ENCODE peak calls at places on chromosomes 5 and 9, in four cellular contexts. N is uterus, Q is A549, F is H54. X is an unnamed sample.

GRCh38 chr9:72899734-72900477 is 52.9 kb downstream of the ALDH1A1 start:
- DNase-seq in N (no peak), F (no peak), Q (no peak), X (no peak)

GRCh38 chr9:76987594-76988200 is 31.8 kb upstream of the FOXB2 start:
- DNase-seq in N (peak; percentile 21), F (peak; percentile 61), Q (peak; percentile 38), X (no peak)

GRCh38 chr9:108865037-108865436 is 3.0 kb downstream of the ACTL7A start:
- DNase-seq in F (peak; percentile 48), N (no peak), Q (no peak), X (no peak)

GRCh38 chr5:136025900-136026299 is 2.9 kb upstream of the TGFBI start:
- DNase-seq in Q (no peak), F (no peak), N (peak; percentile 76), X (no peak)

GRCh38 chr5:553874-554273 is 29.6 kb upstream of the SLC9A3 start:
- DNase-seq in F (no peak), N (no peak), Q (peak; percentile 58), X (no peak)

GRCh38 chr9:81661339-81661738 is 28.0 kb downstream of the TLE1 start:
- DNase-seq in F (no peak), N (no peak), Q (no peak), X (no peak)

GRCh38 chr9:129173296-129174101 is 4.6 kb downstream of the IER5L start:
- DNase-seq in N (no peak), F (no peak), Q (no peak), X (peak; percentile 56)

GRCh38 chr9:16627967-16628366 is 242.5 kb downstream of the BNC2 start:
- DNase-seq in Q (no peak), F (peak; percentile 15), N (no peak), X (no peak)

GRCh38 chr9:101495810-101496209 is 37.8 kb upstream of the RNF20 start:
- DNase-seq in Q (no peak), F (no peak), N (no peak), X (no peak)

GRCh38 chr9:22454021-22454420 is 7.4 kb downstream of the DMRTA1 start:
- DNase-seq in Q (no peak), F (no peak), N (no peak), X (no peak)

GRCh38 chr9:88722753-88723152 is 187.8 kb downstream of the NXNL2 start:
- DNase-seq in N (no peak), Q (peak; percentile 16), F (no peak), X (no peak)

GRCh38 chr5:113119271-113119924 is 142.8 kb downstream of the DCP2 start:
- DNase-seq in F (no peak), Q (no peak), N (peak; percentile 50), X (peak; percentile 76)

DNA sequence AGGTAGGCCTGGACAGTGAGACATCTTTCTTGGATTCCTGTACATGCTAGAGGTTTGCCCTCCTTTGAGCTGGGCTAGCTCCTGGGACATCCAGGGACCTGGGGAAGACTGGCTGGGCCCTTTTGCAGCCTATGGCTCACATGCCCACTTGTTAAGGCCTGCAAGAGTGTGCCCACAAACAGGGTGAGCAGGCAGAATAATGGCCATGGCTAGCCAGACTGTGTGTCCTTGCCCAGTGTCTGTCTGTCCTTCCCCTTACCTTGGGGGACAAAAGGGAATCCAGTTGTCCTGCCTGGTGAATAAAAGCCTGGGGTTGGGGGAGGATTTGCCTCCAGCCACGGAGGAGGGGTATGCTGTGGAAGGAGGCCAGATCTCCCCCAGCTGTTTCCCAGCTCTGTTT is 13.0 kb upstream of the CXXC5 start:
- DNase-seq in Q (no peak), F (no peak), N (no peak), X (no peak)
- TF ChIP-seq POLR2A in Q (no peak), F (no peak), N (no peak), X (no peak)

GRCh38 chr5:10249948-10250803 is at the start of gene CCT5:
- DNase-seq in N (peak; percentile 95), F (peak; percentile 93), Q (peak; percentile 95), X (peak; percentile 92)
- TF ChIP-seq POLR2A in N (no peak), F (peak; percentile 85), Q (peak; percentile 89), X (no peak)

DNA sequence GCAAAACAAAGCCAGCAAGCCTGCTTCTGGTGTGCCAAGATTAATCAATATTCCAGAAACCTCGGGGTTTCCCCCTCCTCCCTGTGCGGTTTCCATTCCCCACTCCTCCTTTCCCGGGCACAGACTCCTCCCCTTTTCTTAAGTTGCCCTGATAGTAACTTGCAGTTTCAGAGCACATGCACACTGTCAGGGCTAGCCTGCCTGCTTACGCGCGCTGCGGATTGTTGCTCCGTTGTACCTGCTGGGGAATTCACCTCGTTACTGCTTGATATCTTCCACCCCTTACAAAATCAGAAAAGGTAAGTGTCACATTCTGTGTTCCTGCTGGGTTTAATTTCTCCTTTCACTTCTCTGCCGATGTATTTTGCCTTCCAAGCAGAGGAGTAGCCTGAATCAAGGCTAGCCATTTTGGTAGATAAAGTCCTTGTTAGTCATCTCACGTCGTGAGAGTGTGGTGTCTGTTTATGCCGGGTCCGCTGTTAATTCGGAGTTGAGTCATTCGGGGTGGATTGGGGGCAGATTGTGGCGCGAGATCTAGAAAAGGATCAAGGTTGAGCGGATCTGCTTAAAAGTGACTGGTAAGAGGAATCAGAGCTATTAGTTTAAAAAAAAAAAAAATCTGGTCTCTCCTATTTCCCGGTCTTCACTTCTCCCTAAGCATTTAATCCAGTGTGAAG is at the start of gene SLC1A3:
- DNase-seq in Q (peak; percentile 10), F (peak; percentile 15), N (no peak), X (peak; percentile 33)
- TF ChIP-seq POLR2A in Q (no peak), F (no peak), N (no peak), X (peak; percentile 18)

DNA sequence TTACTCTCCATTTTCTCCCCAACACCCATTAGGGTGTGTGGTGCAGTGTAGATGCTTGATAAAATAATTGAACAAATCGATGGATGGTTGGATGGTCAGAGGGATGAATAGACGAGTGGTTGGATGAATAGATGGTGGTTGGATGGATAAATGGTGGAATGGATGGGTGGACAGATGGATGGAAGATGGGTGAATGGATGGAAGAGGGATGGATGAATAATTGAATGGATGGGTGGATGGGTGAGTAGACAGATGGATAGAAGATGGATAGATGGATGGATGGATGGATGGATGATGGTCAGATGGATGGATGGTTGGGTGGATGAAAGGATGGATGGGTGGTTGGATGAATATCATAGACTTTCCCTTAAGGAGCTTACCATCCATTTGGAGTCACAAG is 95.0 kb upstream of the BOD1 start:
- DNase-seq in F (no peak), N (no peak), Q (no peak), X (no peak)
- TF ChIP-seq POLR2A in F (no peak), N (no peak), Q (no peak), X (no peak)

X was measured in ovary.